ENCODE peak calls at places on chromosomes 2 and 18, in seven cellular contexts. One of them, this sample, is unnamed. For H3K79me2, the result is how much of the 10 kb centered on the place peaks cover.

GRCh38 chr2:210955591-210955990 is 399.2 kb downstream of the CPS1 start:
- DNase-seq in HCT116: peak
- DNase-seq in fibroblast of lung: peak
- DNase-seq in GM23248: peak
- DNase-seq in GM23338: no peak
- DNase-seq in DND-41: no peak
- DNase-seq in PC-9: no peak
- DNase-seq in this sample: peak

GRCh38 chr18:59238385-59238784 is 18.4 kb downstream of the GRP start:
- DNase-seq in fibroblast of lung: no peak
- DNase-seq in DND-41: no peak
- DNase-seq in GM23338: no peak
- DNase-seq in HCT116: no peak
- DNase-seq in GM23248: peak
- DNase-seq in PC-9: no peak
- DNase-seq in this sample: no peak

GRCh38 chr2:70671059-70671685 is 96.8 kb downstream of the ADD2 start:
- DNase-seq in GM23338: no peak
- DNase-seq in fibroblast of lung: no peak
- DNase-seq in HCT116: no peak
- DNase-seq in DND-41: no peak
- DNase-seq in GM23248: peak
- DNase-seq in PC-9: no peak
- DNase-seq in this sample: peak

GRCh38 chr2:150742094-150742493 is 254.6 kb upstream of the RND3 start:
- DNase-seq in fibroblast of lung: no peak
- DNase-seq in GM23338: no peak
- DNase-seq in HCT116: no peak
- DNase-seq in GM23248: peak
- DNase-seq in DND-41: no peak
- DNase-seq in PC-9: no peak
- DNase-seq in this sample: no peak

GRCh38 chr2:79750321-79750720 is 237.5 kb downstream of the CTNNA2 start:
- DNase-seq in PC-9: no peak
- DNase-seq in DND-41: no peak
- DNase-seq in fibroblast of lung: no peak
- DNase-seq in GM23338: no peak
- DNase-seq in GM23248: no peak
- DNase-seq in HCT116: no peak
- DNase-seq in this sample: no peak

GRCh38 chr2:84888401-84889276 is 7.8 kb upstream of the TRABD2A start:
- DNase-seq in fibroblast of lung: peak
- DNase-seq in GM23248: peak
- DNase-seq in GM23338: no peak
- DNase-seq in PC-9: no peak
- DNase-seq in DND-41: peak
- DNase-seq in HCT116: no peak
- DNase-seq in this sample: peak

GRCh38 chr2:61966087-61966727 is 60.7 kb downstream of the COMMD1 start:
- DNase-seq in fibroblast of lung: no peak
- DNase-seq in PC-9: no peak
- DNase-seq in DND-41: no peak
- DNase-seq in GM23338: no peak
- DNase-seq in GM23248: no peak
- DNase-seq in HCT116: no peak
- DNase-seq in this sample: no peak

GRCh38 chr2:97712693-97713295 is 582 bp upstream of the ZAP70 start:
- DNase-seq in HCT116: no peak
- DNase-seq in GM23248: no peak
- DNase-seq in PC-9: no peak
- DNase-seq in fibroblast of lung: no peak
- DNase-seq in DND-41: peak
- DNase-seq in GM23338: no peak
- DNase-seq in this sample: no peak

GRCh38 chr18:12121175-12122095 is 27.8 kb downstream of the ANKRD62 start:
- DNase-seq in DND-41: no peak
- DNase-seq in GM23338: peak
- DNase-seq in GM23248: peak
- DNase-seq in fibroblast of lung: peak
- DNase-seq in PC-9: no peak
- DNase-seq in HCT116: peak
- DNase-seq in this sample: no peak

GRCh38 chr2:167292430-167293171 is 404.3 kb downstream of the XIRP2 start:
- DNase-seq in HCT116: peak
- DNase-seq in DND-41: no peak
- DNase-seq in GM23248: peak
- DNase-seq in PC-9: peak
- DNase-seq in GM23338: peak
- DNase-seq in fibroblast of lung: peak
- DNase-seq in this sample: peak

GRCh38 chr2:237227190-237227988 is 141.7 kb downstream of the COPS8 start:
- DNase-seq in GM23338: no peak
- DNase-seq in PC-9: peak
- DNase-seq in HCT116: peak
- DNase-seq in DND-41: no peak
- DNase-seq in fibroblast of lung: peak
- DNase-seq in GM23248: peak
- DNase-seq in this sample: peak

GRCh38 chr2:218882866-218883366 is 2.3 kb downstream of the WNT10A start:
- DNase-seq in fibroblast of lung: no peak
- DNase-seq in GM23338: no peak
- DNase-seq in GM23248: peak
- DNase-seq in DND-41: no peak
- DNase-seq in HCT116: no peak
- DNase-seq in PC-9: no peak
- DNase-seq in this sample: no peak

DNA sequence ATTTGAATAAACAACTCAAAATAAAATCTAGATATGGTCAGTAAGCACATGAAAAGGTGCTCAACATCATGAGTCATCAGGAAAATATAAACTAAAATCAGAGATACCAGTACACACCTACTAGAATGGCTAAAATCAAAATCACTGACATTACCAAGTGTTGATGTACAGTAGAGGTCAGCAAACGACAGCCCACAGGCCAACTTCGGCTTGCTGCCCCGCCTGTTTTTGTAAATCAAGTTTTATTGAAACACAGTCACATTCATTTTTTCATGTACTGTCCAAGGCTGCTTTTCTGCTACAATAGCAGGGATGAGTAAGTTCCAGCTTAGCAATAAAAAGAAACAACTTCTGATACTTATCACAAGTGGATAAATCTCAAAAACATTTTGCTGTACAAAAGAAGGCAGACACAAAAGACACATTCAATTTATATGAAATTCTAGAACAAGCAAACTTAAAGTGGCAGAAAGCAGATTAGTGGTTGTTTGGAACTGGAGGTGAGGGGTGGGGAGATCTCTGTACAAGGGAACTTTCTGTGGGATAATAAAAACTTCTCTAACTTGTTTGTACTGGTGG is 32.1 kb downstream of the TRAK2 start:
- DNase-seq in GM23248: peak
- DNase-seq in GM23338: no peak
- DNase-seq in DND-41: no peak
- DNase-seq in fibroblast of lung: no peak
- DNase-seq in PC-9: no peak
- DNase-seq in HCT116: no peak
- DNase-seq in this sample: no peak
- H3K79me2 ChIP-seq in GM23248: half or more
- H3K79me2 ChIP-seq in GM23338: under half
- H3K79me2 ChIP-seq in DND-41: under half
- H3K79me2 ChIP-seq in fibroblast of lung: under half
- H3K79me2 ChIP-seq in PC-9: under half
- H3K79me2 ChIP-seq in HCT116: under half
- H3K79me2 ChIP-seq in this sample: under half

DNA sequence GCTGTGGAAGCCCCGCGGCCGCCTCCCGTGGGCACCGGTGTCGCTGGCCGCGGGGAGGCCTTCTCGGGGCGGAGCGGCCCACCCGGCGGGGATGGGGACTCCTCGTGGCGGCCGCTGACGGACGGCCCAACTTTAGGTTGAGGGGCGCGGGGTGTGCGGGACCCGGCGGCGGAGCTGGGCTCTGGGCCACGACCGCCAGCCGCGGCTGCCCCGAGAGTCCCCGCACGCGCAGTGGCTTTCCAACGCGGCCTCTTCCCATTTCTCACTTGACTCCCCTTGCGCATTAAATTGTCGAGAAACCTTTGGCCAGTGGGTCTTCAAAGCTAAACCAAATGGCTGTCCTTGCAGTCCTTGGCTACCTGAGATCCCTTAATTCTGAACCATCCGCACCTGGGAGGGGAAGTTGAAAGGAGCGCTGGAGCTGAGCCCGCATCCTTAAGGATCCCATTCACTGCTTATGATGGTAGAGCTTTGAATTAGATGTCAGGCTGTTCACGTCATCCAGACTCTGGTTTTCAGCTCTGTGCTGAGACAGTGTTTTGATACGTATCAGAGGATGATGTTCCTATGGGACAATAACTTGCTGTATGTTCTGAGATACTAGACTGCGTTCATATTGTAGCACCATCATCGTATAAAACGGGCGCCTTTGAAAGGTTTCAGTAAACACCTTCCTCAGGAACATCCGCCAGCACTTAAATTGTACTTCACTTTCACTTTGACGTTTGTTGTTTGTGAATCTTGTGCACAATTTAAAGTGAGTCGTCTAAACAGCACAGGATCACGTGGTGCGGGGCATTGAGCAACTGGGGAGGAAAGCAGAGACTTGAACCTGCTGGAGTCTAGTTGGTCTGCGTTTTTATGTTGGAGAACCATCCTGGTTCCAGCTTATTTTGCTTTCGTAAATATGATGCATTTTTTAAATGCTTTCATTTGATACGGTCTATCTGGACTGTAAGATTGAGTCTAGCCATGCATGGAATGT is 874 bp downstream of the CLIP4 start:
- DNase-seq in PC-9: peak
- DNase-seq in GM23338: peak
- DNase-seq in HCT116: no peak
- DNase-seq in DND-41: peak
- DNase-seq in GM23248: peak
- DNase-seq in fibroblast of lung: peak
- DNase-seq in this sample: peak
- H3K79me2 ChIP-seq in PC-9: half or more
- H3K79me2 ChIP-seq in GM23338: under half
- H3K79me2 ChIP-seq in HCT116: under half
- H3K79me2 ChIP-seq in DND-41: under half
- H3K79me2 ChIP-seq in GM23248: under half
- H3K79me2 ChIP-seq in fibroblast of lung: under half
- H3K79me2 ChIP-seq in this sample: half or more

DNA sequence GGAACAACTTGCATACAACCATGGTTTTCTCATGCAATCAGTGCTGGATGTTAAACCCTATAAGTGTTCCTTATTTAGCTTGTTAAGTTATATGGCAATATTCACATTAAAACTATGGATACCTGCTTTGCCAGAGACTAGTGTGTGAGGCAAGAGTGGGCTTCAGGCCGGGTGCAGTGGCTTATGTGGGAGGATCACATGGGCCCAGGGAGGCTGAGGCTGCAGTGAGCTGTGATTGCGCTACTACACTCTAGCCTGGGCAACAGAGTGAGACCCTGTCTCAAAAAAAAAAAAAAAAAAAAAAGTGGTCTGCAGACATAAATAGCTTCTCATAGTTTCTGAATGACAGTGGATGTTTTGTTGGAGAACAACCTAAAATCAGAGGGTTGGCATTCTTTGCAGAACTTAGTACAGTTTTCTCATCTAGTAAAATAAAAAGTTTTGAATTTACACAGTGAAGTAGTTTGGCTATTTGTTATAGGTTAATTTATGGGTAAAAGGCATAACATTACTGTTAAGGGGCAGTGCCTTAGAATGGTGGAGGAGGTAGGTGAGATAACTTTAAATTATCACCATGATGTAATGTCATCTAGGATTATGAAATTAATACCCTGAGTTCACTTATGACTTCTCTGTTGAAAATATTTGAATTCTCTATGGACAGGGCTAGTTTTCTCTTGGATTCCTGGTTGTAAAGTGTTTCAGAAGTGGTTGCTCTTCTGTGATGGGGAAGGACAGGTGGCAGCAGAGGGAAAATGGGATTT is 5.3 kb downstream of the CERS6 start:
- DNase-seq in fibroblast of lung: no peak
- DNase-seq in GM23248: no peak
- DNase-seq in HCT116: no peak
- DNase-seq in PC-9: no peak
- DNase-seq in GM23338: no peak
- DNase-seq in DND-41: no peak
- DNase-seq in this sample: no peak
- H3K79me2 ChIP-seq in fibroblast of lung: under half
- H3K79me2 ChIP-seq in GM23248: half or more
- H3K79me2 ChIP-seq in HCT116: half or more
- H3K79me2 ChIP-seq in PC-9: under half
- H3K79me2 ChIP-seq in GM23338: half or more
- H3K79me2 ChIP-seq in DND-41: half or more
- H3K79me2 ChIP-seq in this sample: under half

GRCh38 chr18:62199629-62200028 is 12.6 kb downstream of the RELCH start:
- DNase-seq in HCT116: no peak
- DNase-seq in GM23248: no peak
- DNase-seq in PC-9: no peak
- DNase-seq in DND-41: no peak
- DNase-seq in GM23338: no peak
- DNase-seq in fibroblast of lung: no peak
- DNase-seq in this sample: no peak
- H3K79me2 ChIP-seq in HCT116: half or more
- H3K79me2 ChIP-seq in GM23248: half or more
- H3K79me2 ChIP-seq in PC-9: half or more
- H3K79me2 ChIP-seq in DND-41: half or more
- H3K79me2 ChIP-seq in GM23338: half or more
- H3K79me2 ChIP-seq in fibroblast of lung: under half
- H3K79me2 ChIP-seq in this sample: half or more

GRCh38 chr18:78792094-78792493 is 187.5 kb upstream of the SALL3 start:
- DNase-seq in DND-41: no peak
- DNase-seq in HCT116: no peak
- DNase-seq in GM23338: no peak
- DNase-seq in PC-9: no peak
- DNase-seq in GM23248: no peak
- DNase-seq in fibroblast of lung: no peak
- DNase-seq in this sample: no peak

GRCh38 chr18:78790960-78791359 is 188.7 kb upstream of the SALL3 start:
- DNase-seq in HCT116: no peak
- DNase-seq in fibroblast of lung: no peak
- DNase-seq in GM23338: no peak
- DNase-seq in PC-9: no peak
- DNase-seq in GM23248: no peak
- DNase-seq in DND-41: no peak
- DNase-seq in this sample: no peak

GRCh38 chr18:78792736-78793135 is 186.9 kb upstream of the SALL3 start:
- DNase-seq in DND-41: no peak
- DNase-seq in GM23248: no peak
- DNase-seq in PC-9: no peak
- DNase-seq in GM23338: no peak
- DNase-seq in HCT116: no peak
- DNase-seq in fibroblast of lung: no peak
- DNase-seq in this sample: no peak

GRCh38 chr18:78789850-78790249 is 189.8 kb upstream of the SALL3 start:
- DNase-seq in fibroblast of lung: no peak
- DNase-seq in GM23338: no peak
- DNase-seq in GM23248: no peak
- DNase-seq in DND-41: no peak
- DNase-seq in PC-9: no peak
- DNase-seq in HCT116: no peak
- DNase-seq in this sample: no peak

DNA sequence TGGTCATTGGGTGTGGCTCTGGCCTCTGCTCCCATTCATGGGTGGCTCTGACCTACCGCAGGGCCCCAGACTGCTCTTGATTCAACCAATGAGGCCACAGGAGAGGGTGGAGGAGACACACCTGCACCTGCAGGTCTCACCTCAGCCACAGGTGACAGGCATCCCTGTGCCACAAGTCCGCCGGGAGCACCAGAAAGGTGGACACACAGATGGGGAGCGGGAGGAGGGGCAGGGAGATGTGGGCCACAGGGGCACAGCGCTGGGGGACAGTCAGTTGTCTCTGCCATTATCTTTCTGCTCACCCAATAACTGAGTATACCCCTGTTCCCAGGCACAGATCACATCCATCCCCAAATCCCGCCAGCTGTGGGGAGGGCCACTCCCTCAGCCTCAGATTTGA is 189.1 kb upstream of the SALL3 start:
- DNase-seq in HCT116: no peak
- DNase-seq in fibroblast of lung: no peak
- DNase-seq in PC-9: no peak
- DNase-seq in DND-41: no peak
- DNase-seq in GM23248: no peak
- DNase-seq in GM23338: no peak
- DNase-seq in this sample: no peak
- H3K79me2 ChIP-seq in HCT116: under half
- H3K79me2 ChIP-seq in fibroblast of lung: under half
- H3K79me2 ChIP-seq in PC-9: under half
- H3K79me2 ChIP-seq in DND-41: under half
- H3K79me2 ChIP-seq in GM23248: under half
- H3K79me2 ChIP-seq in GM23338: under half
- H3K79me2 ChIP-seq in this sample: under half

This sample was measured in astrocyte.